ENCODE peak calls at places on chromosome 12, in nine cellular contexts. E, F, N, S, X, J, A, T and M are unnamed samples.

GRCh38 chr12:77940566-77940965 is 109.9 kb downstream of the NAV3 start:
- DNase-seq in E (no peak), F (peak; percentile 82), N (no peak), S (peak; percentile 34), X (no peak), J (no peak), A (no peak), T (peak; percentile 53), M (no peak)

GRCh38 chr12:126780343-126780742 is 1486.6 kb upstream of the TMEM132C start:
- DNase-seq in E (no peak), F (no peak), N (no peak), S (no peak), X (no peak), J (no peak), A (no peak), T (no peak), M (no peak)

GRCh38 chr12:66403746-66404145 is 101.5 kb downstream of the HELB start:
- DNase-seq in E (no peak), F (no peak), N (peak; percentile 47), S (peak; percentile 52), X (no peak), J (no peak), A (no peak), T (no peak), M (no peak)

GRCh38 chr12:89685363-89685972 is 23.2 kb downstream of the ATP2B1 start:
- DNase-seq in E (no peak), F (no peak), N (no peak), S (no peak), X (no peak), J (no peak), A (no peak), T (no peak), M (no peak)

GRCh38 chr12:30973171-30973570 is 46.6 kb downstream of the TSPAN11 start:
- DNase-seq in E (no peak), F (peak; percentile 50), N (no peak), S (no peak), X (no peak), J (no peak), A (no peak), T (no peak), M (no peak)

GRCh38 chr12:5516781-5517180 is 84.9 kb downstream of the NTF3 start:
- DNase-seq in E (no peak), F (no peak), N (no peak), S (no peak), X (no peak), J (no peak), A (no peak), T (no peak), M (no peak)

GRCh38 chr12:31118347-31118830 is 44.7 kb downstream of the DDX11 start:
- DNase-seq in E (peak; percentile 23), F (no peak), N (peak; percentile 57), S (no peak), X (no peak), J (no peak), A (no peak), T (no peak), M (no peak)

GRCh38 chr12:91007531-91008290 is 2.9 kb upstream of the EPYC start:
- DNase-seq in E (no peak), F (no peak), N (no peak), S (no peak), X (no peak), J (no peak), A (no peak), T (no peak), M (no peak)

GRCh38 chr12:74891276-74891675 is 318.4 kb downstream of the KCNC2 start:
- DNase-seq in E (no peak), F (no peak), N (no peak), S (peak; percentile 54), X (no peak), J (no peak), A (no peak), T (no peak), M (no peak)

GRCh38 chr12:54649825-54650224 is 1.7 kb upstream of the DCD start:
- DNase-seq in E (no peak), F (no peak), N (no peak), S (no peak), X (no peak), J (no peak), A (no peak), T (no peak), M (no peak)

GRCh38 chr12:54653025-54653424 is 4.9 kb upstream of the DCD start:
- DNase-seq in E (no peak), F (no peak), N (no peak), S (no peak), X (no peak), J (no peak), A (no peak), T (no peak), M (no peak)

GRCh38 chr12:54650409-54650808 is 2.2 kb upstream of the DCD start:
- DNase-seq in E (no peak), F (no peak), N (no peak), S (peak; percentile 20), X (no peak), J (no peak), A (no peak), T (no peak), M (no peak)

GRCh38 chr12:54648265-54648664 is at the start of gene DCD:
- DNase-seq in E (no peak), F (no peak), N (no peak), S (no peak), X (no peak), J (no peak), A (no peak), T (no peak), M (no peak)

DNA sequence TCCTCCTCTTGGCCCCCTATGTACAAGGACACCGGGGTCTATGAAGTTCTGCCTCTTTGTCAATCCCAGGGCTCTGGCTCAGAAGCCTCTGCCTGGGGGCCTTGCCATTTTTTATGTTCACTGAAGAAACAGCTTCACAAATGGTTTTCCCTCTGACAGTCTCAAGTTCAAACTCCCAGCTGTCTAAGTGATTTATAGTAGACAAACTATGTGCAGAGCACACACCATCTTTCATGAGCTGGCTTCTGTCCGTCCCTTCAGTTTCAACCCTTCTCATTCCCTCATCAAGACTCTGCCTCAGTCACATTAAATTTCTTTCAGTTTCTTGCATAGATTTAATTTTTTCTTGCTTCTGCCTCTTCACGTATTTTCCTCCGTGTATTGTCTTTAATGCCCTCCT is 2.7 kb upstream of the DCD start:
- DNase-seq in E (no peak), F (no peak), N (no peak), S (no peak), X (no peak), J (no peak), A (no peak), T (no peak), M (no peak)
- H3K4me3 ChIP-seq in E (no peak overlapping the region), F (no peak overlapping the region), N (no peak overlapping the region), S (no peak overlapping the region), X (no peak overlapping the region), J (no peak overlapping the region), A (no peak overlapping the region), T (no peak overlapping the region), M (no peak overlapping the region)

GRCh38 chr12:2836004-2836403 is 1.2 kb upstream of the NRIP2 start:
- DNase-seq in E (no peak), F (no peak), N (no peak), S (no peak), X (no peak), J (no peak), A (no peak), T (no peak), M (no peak)

GRCh38 chr12:2833810-2834209 is 1.0 kb downstream of the NRIP2 start:
- DNase-seq in E (no peak), F (no peak), N (no peak), S (no peak), X (no peak), J (peak; percentile 25), A (no peak), T (peak; percentile 43), M (no peak)

GRCh38 chr12:2833327-2833726 is 1.5 kb downstream of the NRIP2 start:
- DNase-seq in E (no peak), F (no peak), N (no peak), S (no peak), X (no peak), J (no peak), A (no peak), T (no peak), M (no peak)

GRCh38 chr12:2836576-2836975 is 1.7 kb upstream of the NRIP2 start:
- DNase-seq in E (no peak), F (no peak), N (no peak), S (no peak), X (no peak), J (no peak), A (no peak), T (no peak), M (no peak)

GRCh38 chr12:2834581-2835491 is at the start of gene NRIP2:
- DNase-seq in E (no peak), F (peak; percentile 35), N (no peak), S (no peak), X (no peak), J (peak; percentile 42), A (peak; percentile 77), T (peak; percentile 70), M (peak; percentile 68)
- TF ChIP-seq CTCF in E (no peak), F (peak; percentile 16), N (no peak), S (no peak), X (no peak), J (no peak), A (no peak), T (peak; percentile 22), M (peak; percentile 24)

DNA sequence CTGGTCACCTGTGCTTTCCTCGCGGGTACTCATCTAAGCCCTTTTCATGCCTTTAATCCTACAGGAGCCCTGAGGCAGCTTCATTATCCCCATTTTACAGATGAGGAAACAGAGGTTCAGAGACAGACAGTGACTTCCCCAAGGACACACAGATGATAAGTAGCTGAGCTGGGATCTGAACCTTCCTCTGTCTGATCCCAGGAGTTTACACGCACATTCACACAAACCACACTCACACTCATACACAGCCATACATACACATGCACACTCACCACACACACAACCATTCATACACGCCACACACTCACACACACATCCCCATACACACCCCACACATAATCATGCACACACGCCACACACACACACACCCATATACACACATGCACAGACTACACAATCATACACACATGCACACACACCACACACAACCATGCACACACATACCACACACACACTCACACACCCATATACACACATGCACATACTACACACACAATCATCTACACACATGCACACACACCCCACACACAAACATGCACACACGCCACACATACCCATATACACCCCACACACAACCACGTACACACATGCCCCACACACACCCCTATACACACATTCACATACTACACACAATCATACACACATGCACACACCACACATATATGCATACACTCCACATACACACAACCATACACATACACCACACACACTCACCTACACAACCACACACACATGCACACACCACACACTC is 2.7 kb downstream of the TMEM119 start:
- DNase-seq in E (no peak), F (no peak), N (no peak), S (no peak), X (no peak), J (no peak), A (no peak), T (no peak), M (no peak)
- H3K4me3 ChIP-seq in E (no peak overlapping the region), F (peak overlapping the region; percentile 72), N (no peak overlapping the region), S (no peak overlapping the region), X (no peak overlapping the region), J (no peak overlapping the region), A (peak overlapping the region; percentile 15), T (no peak overlapping the region), M (no peak overlapping the region)

DNA sequence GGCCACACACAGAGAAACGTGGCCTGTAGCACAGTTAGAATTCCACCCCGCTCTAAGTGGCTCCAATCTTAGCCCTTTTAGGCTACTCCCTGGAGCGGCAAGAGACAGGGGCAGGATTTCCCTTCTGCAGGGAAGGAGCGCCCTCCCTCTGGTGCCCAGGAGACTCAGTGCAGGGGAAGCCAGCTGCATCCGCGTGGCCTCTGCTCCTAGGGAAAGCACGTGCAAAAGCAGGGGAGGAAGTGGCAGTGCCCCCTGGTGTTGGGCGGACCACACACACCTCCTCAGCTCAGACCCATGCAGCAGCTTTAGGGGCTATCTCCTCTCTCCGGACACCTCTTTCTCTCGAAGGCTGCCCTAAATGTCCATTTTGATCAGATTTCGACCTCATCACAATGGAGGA is 50.0 kb downstream of the SPRING1 start:
- DNase-seq in E (peak; percentile 93), F (no peak), N (peak; percentile 43), S (peak; percentile 42), X (no peak), J (peak; percentile 42), A (no peak), T (peak; percentile 21), M (no peak)
- TF ChIP-seq CTCF in E (peak; percentile 92), F (peak; percentile 35), N (peak; percentile 76), S (peak; percentile 69), X (no peak), J (peak; percentile 42), A (no peak), T (peak; percentile 32), M (peak; percentile 55)